ENCODE peak calls at places on chromosomes 1 and 21, in five cellular contexts. One of them, this sample, is unnamed.
A peak's percentile ranks its signal among the peaks of the same experiment; 100 is the strongest.

GRCh38 chr21:44370027-44370735 is 16.8 kb downstream of the TRPM2 start:
- DNase-seq in fibroblast of villous mesenchyme: peak; percentile 50
- DNase-seq in lower lobe of right lung: no peak
- DNase-seq in fibroblast of mammary gland: peak; percentile 73
- DNase-seq in neural progenitor cell: peak; percentile 79
- DNase-seq in this sample: peak; percentile 3

GRCh38 chr1:229024528-229025119 is 246.3 kb upstream of the RAB4A start:
- DNase-seq in lower lobe of right lung: no peak
- DNase-seq in fibroblast of mammary gland: peak; percentile 94
- DNase-seq in neural progenitor cell: no peak
- DNase-seq in fibroblast of villous mesenchyme: peak; percentile 88
- DNase-seq in this sample: peak; percentile 89

GRCh38 chr1:163673076-163673475 is 351.3 kb downstream of the NUF2 start:
- DNase-seq in fibroblast of mammary gland: no peak
- DNase-seq in fibroblast of villous mesenchyme: peak; percentile 27
- DNase-seq in lower lobe of right lung: no peak
- DNase-seq in neural progenitor cell: no peak
- DNase-seq in this sample: no peak

GRCh38 chr1:116159177-116159576 is 48.0 kb downstream of the MAB21L3 start:
- DNase-seq in fibroblast of villous mesenchyme: no peak
- DNase-seq in neural progenitor cell: no peak
- DNase-seq in lower lobe of right lung: no peak
- DNase-seq in fibroblast of mammary gland: no peak
- DNase-seq in this sample: no peak

GRCh38 chr1:211305044-211305443 is 21.6 kb upstream of the TRAF5 start:
- DNase-seq in lower lobe of right lung: no peak
- DNase-seq in fibroblast of mammary gland: peak; percentile 59
- DNase-seq in fibroblast of villous mesenchyme: no peak
- DNase-seq in neural progenitor cell: no peak
- DNase-seq in this sample: peak; percentile 56

GRCh38 chr1:22754106-22754768 is 43.6 kb downstream of the EPHB2 start:
- DNase-seq in neural progenitor cell: no peak
- DNase-seq in lower lobe of right lung: no peak
- DNase-seq in fibroblast of villous mesenchyme: no peak
- DNase-seq in fibroblast of mammary gland: peak; percentile 59
- DNase-seq in this sample: peak; percentile 30

GRCh38 chr21:37424987-37425386 is 58.4 kb downstream of the DYRK1A start:
- DNase-seq in fibroblast of mammary gland: no peak
- DNase-seq in lower lobe of right lung: no peak
- DNase-seq in neural progenitor cell: no peak
- DNase-seq in fibroblast of villous mesenchyme: peak; percentile 50
- DNase-seq in this sample: no peak

GRCh38 chr1:183029591-183030000 is 6.4 kb downstream of the LAMC1 start:
- DNase-seq in fibroblast of villous mesenchyme: peak; percentile 57
- DNase-seq in fibroblast of mammary gland: peak; percentile 87
- DNase-seq in lower lobe of right lung: no peak
- DNase-seq in neural progenitor cell: no peak
- DNase-seq in this sample: peak; percentile 45

GRCh38 chr1:55611123-55611522 is 396.0 kb upstream of the USP24 start:
- DNase-seq in lower lobe of right lung: no peak
- DNase-seq in fibroblast of mammary gland: peak; percentile 57
- DNase-seq in fibroblast of villous mesenchyme: peak; percentile 44
- DNase-seq in neural progenitor cell: no peak
- DNase-seq in this sample: peak; percentile 44

GRCh38 chr1:209815931-209816338 is 10.0 kb upstream of the IRF6 start:
- DNase-seq in neural progenitor cell: no peak
- DNase-seq in fibroblast of villous mesenchyme: no peak
- DNase-seq in lower lobe of right lung: peak; percentile 45
- DNase-seq in fibroblast of mammary gland: no peak
- DNase-seq in this sample: no peak

GRCh38 chr1:111221633-111222286 is 5.8 kb upstream of the CHI3L2 start:
- DNase-seq in fibroblast of mammary gland: no peak
- DNase-seq in neural progenitor cell: no peak
- DNase-seq in lower lobe of right lung: no peak
- DNase-seq in fibroblast of villous mesenchyme: peak; percentile 6
- DNase-seq in this sample: peak; percentile 17

GRCh38 chr1:54757833-54758232 is 6.5 kb downstream of the PARS2 start:
- DNase-seq in fibroblast of mammary gland: no peak
- DNase-seq in fibroblast of villous mesenchyme: no peak
- DNase-seq in lower lobe of right lung: no peak
- DNase-seq in neural progenitor cell: no peak
- DNase-seq in this sample: no peak

GRCh38 chr1:103266036-103266435 is 157.7 kb upstream of the COL11A1 start:
- DNase-seq in fibroblast of mammary gland: no peak
- DNase-seq in fibroblast of villous mesenchyme: peak; percentile 17
- DNase-seq in neural progenitor cell: no peak
- DNase-seq in lower lobe of right lung: no peak
- DNase-seq in this sample: peak; percentile 89

GRCh38 chr1:155717041-155717440 is 28.1 kb downstream of the DAP3 start:
- DNase-seq in fibroblast of villous mesenchyme: no peak
- DNase-seq in lower lobe of right lung: no peak
- DNase-seq in neural progenitor cell: no peak
- DNase-seq in fibroblast of mammary gland: no peak
- DNase-seq in this sample: no peak

GRCh38 chr1:36396359-36396758 is 1.3 kb downstream of the LSM10 start:
- DNase-seq in lower lobe of right lung: no peak
- DNase-seq in neural progenitor cell: no peak
- DNase-seq in fibroblast of mammary gland: no peak
- DNase-seq in fibroblast of villous mesenchyme: no peak
- DNase-seq in this sample: no peak

GRCh38 chr1:37919277-37919676 is 27.6 kb downstream of the INPP5B start:
- DNase-seq in neural progenitor cell: peak; percentile 46
- DNase-seq in lower lobe of right lung: no peak
- DNase-seq in fibroblast of mammary gland: peak; percentile 38
- DNase-seq in fibroblast of villous mesenchyme: peak; percentile 13
- DNase-seq in this sample: peak; percentile 64

GRCh38 chr1:16236091-16236494 is 890 bp downstream of the CPLANE2 start:
- DNase-seq in lower lobe of right lung: no peak
- DNase-seq in fibroblast of villous mesenchyme: peak; percentile 7
- DNase-seq in fibroblast of mammary gland: no peak
- DNase-seq in neural progenitor cell: peak; percentile 46
- DNase-seq in this sample: no peak

GRCh38 chr21:25742900-25743299 is 8.1 kb downstream of the GABPA start:
- DNase-seq in fibroblast of villous mesenchyme: no peak
- DNase-seq in neural progenitor cell: no peak
- DNase-seq in lower lobe of right lung: no peak
- DNase-seq in fibroblast of mammary gland: no peak
- DNase-seq in this sample: no peak

GRCh38 chr1:99647460-99647859 is 1.5 kb downstream of the PALMD start:
- DNase-seq in lower lobe of right lung: no peak
- DNase-seq in neural progenitor cell: no peak
- DNase-seq in fibroblast of villous mesenchyme: no peak
- DNase-seq in fibroblast of mammary gland: no peak
- DNase-seq in this sample: no peak

GRCh38 chr1:194975913-194976312 is 1632.3 kb downstream of the KCNT2 start:
- DNase-seq in fibroblast of villous mesenchyme: no peak
- DNase-seq in fibroblast of mammary gland: peak; percentile 4
- DNase-seq in neural progenitor cell: no peak
- DNase-seq in lower lobe of right lung: no peak
- DNase-seq in this sample: no peak

GRCh38 chr1:86503477-86504129 is 34.9 kb downstream of the CLCA1 start:
- DNase-seq in fibroblast of villous mesenchyme: peak; percentile 58
- DNase-seq in fibroblast of mammary gland: peak; percentile 22
- DNase-seq in lower lobe of right lung: peak; percentile 67
- DNase-seq in neural progenitor cell: peak; percentile 33
- DNase-seq in this sample: peak; percentile 28

GRCh38 chr1:51618715-51619114 is 1.8 kb downstream of the OSBPL9 start:
- DNase-seq in fibroblast of mammary gland: no peak
- DNase-seq in fibroblast of villous mesenchyme: no peak
- DNase-seq in lower lobe of right lung: no peak
- DNase-seq in neural progenitor cell: no peak
- DNase-seq in this sample: no peak
- H3K4me3 ChIP-seq in fibroblast of mammary gland: no peak overlapping the region
- H3K4me3 ChIP-seq in fibroblast of villous mesenchyme: no peak overlapping the region
- H3K4me3 ChIP-seq in lower lobe of right lung: peak overlapping the region; percentile 75
- H3K4me3 ChIP-seq in neural progenitor cell: no peak overlapping the region
- H3K4me3 ChIP-seq in this sample: no peak overlapping the region

GRCh38 chr1:39638965-39639332 is 494 bp downstream of the HEYL start:
- DNase-seq in fibroblast of villous mesenchyme: no peak
- DNase-seq in lower lobe of right lung: no peak
- DNase-seq in neural progenitor cell: no peak
- DNase-seq in fibroblast of mammary gland: no peak
- DNase-seq in this sample: no peak
- H3K4me3 ChIP-seq in fibroblast of villous mesenchyme: peak overlapping the region; percentile 49
- H3K4me3 ChIP-seq in lower lobe of right lung: peak overlapping the region; percentile 71
- H3K4me3 ChIP-seq in neural progenitor cell: peak overlapping the region; percentile 43
- H3K4me3 ChIP-seq in fibroblast of mammary gland: no peak overlapping the region
- H3K4me3 ChIP-seq in this sample: peak overlapping the region; percentile 44

GRCh38 chr1:26350701-26351590 is 3.0 kb downstream of the CRYBG2 start:
- DNase-seq in fibroblast of villous mesenchyme: peak; percentile 17
- DNase-seq in fibroblast of mammary gland: peak; percentile 15
- DNase-seq in lower lobe of right lung: no peak
- DNase-seq in neural progenitor cell: peak; percentile 56
- DNase-seq in this sample: peak; percentile 36
- H3K4me3 ChIP-seq in fibroblast of villous mesenchyme: no peak overlapping the region
- H3K4me3 ChIP-seq in fibroblast of mammary gland: no peak overlapping the region
- H3K4me3 ChIP-seq in lower lobe of right lung: no peak overlapping the region
- H3K4me3 ChIP-seq in neural progenitor cell: no peak overlapping the region
- H3K4me3 ChIP-seq in this sample: no peak overlapping the region

GRCh38 chr1:244322791-244323521 is 128.8 kb downstream of the ADSS2 start:
- DNase-seq in neural progenitor cell: no peak
- DNase-seq in fibroblast of mammary gland: peak; percentile 99
- DNase-seq in lower lobe of right lung: no peak
- DNase-seq in fibroblast of villous mesenchyme: peak; percentile 96
- DNase-seq in this sample: peak; percentile 98
- H3K4me3 ChIP-seq in neural progenitor cell: no peak overlapping the region
- H3K4me3 ChIP-seq in fibroblast of mammary gland: no peak overlapping the region
- H3K4me3 ChIP-seq in lower lobe of right lung: no peak overlapping the region
- H3K4me3 ChIP-seq in fibroblast of villous mesenchyme: no peak overlapping the region
- H3K4me3 ChIP-seq in this sample: no peak overlapping the region

GRCh38 chr1:198929961-198930599 is 291.2 kb downstream of the PTPRC start:
- DNase-seq in neural progenitor cell: no peak
- DNase-seq in lower lobe of right lung: no peak
- DNase-seq in fibroblast of mammary gland: peak; percentile 49
- DNase-seq in fibroblast of villous mesenchyme: peak; percentile 62
- DNase-seq in this sample: peak; percentile 69
- H3K4me3 ChIP-seq in neural progenitor cell: no peak overlapping the region
- H3K4me3 ChIP-seq in lower lobe of right lung: peak overlapping the region; percentile 40
- H3K4me3 ChIP-seq in fibroblast of mammary gland: no peak overlapping the region
- H3K4me3 ChIP-seq in fibroblast of villous mesenchyme: peak overlapping the region; percentile 42
- H3K4me3 ChIP-seq in this sample: peak overlapping the region; percentile 25

GRCh38 chr1:7785108-7785507 is 1.0 kb downstream of the PER3 start:
- DNase-seq in fibroblast of mammary gland: no peak
- DNase-seq in neural progenitor cell: no peak
- DNase-seq in lower lobe of right lung: no peak
- DNase-seq in fibroblast of villous mesenchyme: no peak
- DNase-seq in this sample: no peak
- H3K4me3 ChIP-seq in fibroblast of mammary gland: no peak overlapping the region
- H3K4me3 ChIP-seq in neural progenitor cell: no peak overlapping the region
- H3K4me3 ChIP-seq in lower lobe of right lung: peak overlapping the region; percentile 66
- H3K4me3 ChIP-seq in fibroblast of villous mesenchyme: no peak overlapping the region
- H3K4me3 ChIP-seq in this sample: no peak overlapping the region

GRCh38 chr1:161962094-161962887 is 61.4 kb downstream of the OLFML2B start:
- DNase-seq in fibroblast of mammary gland: peak; percentile 83
- DNase-seq in fibroblast of villous mesenchyme: peak; percentile 88
- DNase-seq in lower lobe of right lung: no peak
- DNase-seq in neural progenitor cell: no peak
- DNase-seq in this sample: peak; percentile 93
- H3K4me3 ChIP-seq in fibroblast of mammary gland: peak overlapping the region; percentile 48
- H3K4me3 ChIP-seq in fibroblast of villous mesenchyme: peak overlapping the region; percentile 56
- H3K4me3 ChIP-seq in lower lobe of right lung: peak overlapping the region; percentile 20
- H3K4me3 ChIP-seq in neural progenitor cell: no peak overlapping the region
- H3K4me3 ChIP-seq in this sample: peak overlapping the region; percentile 28

DNA sequence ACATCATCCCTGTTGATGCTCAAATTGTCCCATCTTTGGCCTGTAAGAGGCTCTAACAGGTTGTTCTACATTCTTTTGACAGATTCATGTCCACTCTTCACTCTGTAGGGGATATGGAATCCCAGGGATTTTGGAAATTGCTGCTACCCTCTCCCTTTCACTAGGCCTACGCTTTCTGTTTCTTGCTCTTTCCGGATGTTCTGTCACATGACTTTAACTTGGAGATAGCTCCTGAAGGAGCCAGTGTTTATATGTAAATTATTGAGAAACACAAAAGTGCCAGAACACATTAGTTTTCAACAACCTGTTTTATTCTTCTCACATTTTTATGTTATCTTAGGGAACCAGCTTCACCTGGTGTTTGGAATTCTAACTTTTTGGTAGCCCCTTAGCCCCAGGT is 287.1 kb upstream of the ST6GALNAC5 start:
- DNase-seq in fibroblast of villous mesenchyme: no peak
- DNase-seq in fibroblast of mammary gland: no peak
- DNase-seq in lower lobe of right lung: no peak
- DNase-seq in neural progenitor cell: no peak
- DNase-seq in this sample: no peak
- H3K4me3 ChIP-seq in fibroblast of villous mesenchyme: no peak overlapping the region
- H3K4me3 ChIP-seq in fibroblast of mammary gland: no peak overlapping the region
- H3K4me3 ChIP-seq in lower lobe of right lung: no peak overlapping the region
- H3K4me3 ChIP-seq in neural progenitor cell: no peak overlapping the region
- H3K4me3 ChIP-seq in this sample: no peak overlapping the region

This sample was measured in choroid plexus epithelial cell.